ENCODE peak calls at places on chromosomes 3 and 15, in seven cellular contexts. C is endothelial cell of umbilical vein, H is HepG2, I is GM12878, O is HCT116, G is tibial nerve, Q is adrenal gland. X is an unnamed sample.

GRCh38 chr3:46948830-46949671 is 27.5 kb downstream of the CCDC12 start:
- DNase-seq in C (no peak), H (peak; percentile 72), I (no peak), O (no peak), G (no peak), Q (peak; percentile 60), X (no peak)

GRCh38 chr3:109224333-109224732 is 87.8 kb downstream of the C3orf85 start:
- DNase-seq in C (no peak), H (peak; percentile 12), I (no peak), O (peak; percentile 6), G (no peak), Q (peak; percentile 18), X (no peak)

GRCh38 chr3:186453531-186453930 is 90.6 kb downstream of the CRYGS start:
- DNase-seq in C (no peak), H (no peak), I (no peak), O (no peak), G (no peak), Q (no peak), X (no peak)

GRCh38 chr3:10709110-10709781 is 106.8 kb upstream of the SLC6A11 start:
- DNase-seq in C (no peak), H (no peak), I (no peak), O (no peak), G (no peak), Q (no peak), X (no peak)

GRCh38 chr15:36275656-36276055 is 303.8 kb upstream of the CDIN1 start:
- DNase-seq in C (no peak), H (no peak), I (no peak), O (no peak), G (no peak), Q (no peak), X (no peak)

GRCh38 chr15:62874933-62875625 is 167.5 kb upstream of the TPM1 start:
- DNase-seq in C (no peak), H (no peak), I (no peak), O (no peak), G (no peak), Q (no peak), X (no peak)

GRCh38 chr3:194621947-194622346 is 11.3 kb downstream of the TMEM44 start:
- DNase-seq in C (no peak), H (no peak), I (no peak), O (no peak), G (no peak), Q (no peak), X (no peak)

GRCh38 chr15:70480196-70480856 is 283.0 kb downstream of the UACA start:
- DNase-seq in C (no peak), H (no peak), I (no peak), O (no peak), G (no peak), Q (no peak), X (no peak)

GRCh38 chr15:70164910-70165791 is 67.4 kb upstream of the TLE3 start:
- DNase-seq in C (no peak), H (peak; percentile 25), I (no peak), O (no peak), G (no peak), Q (no peak), X (no peak)

GRCh38 chr3:42658091-42658770 is 4.7 kb downstream of the ZBTB47 start:
- DNase-seq in C (no peak), H (no peak), I (no peak), O (no peak), G (no peak), Q (no peak), X (no peak)

GRCh38 chr15:100663066-100663465 is 60.7 kb downstream of the ASB7 start:
- DNase-seq in C (no peak), H (no peak), I (no peak), O (peak; percentile 36), G (no peak), Q (no peak), X (no peak)

GRCh38 chr3:134371542-134372324 is 2.5 kb downstream of the AMOTL2 start:
- DNase-seq in C (peak; percentile 34), H (no peak), I (no peak), O (no peak), G (no peak), Q (no peak), X (no peak)

GRCh38 chr3:141547791-141548190 is 61.0 kb downstream of the RASA2 start:
- DNase-seq in C (no peak), H (no peak), I (no peak), O (no peak), G (no peak), Q (no peak), X (no peak)

GRCh38 chr3:185959609-185960517 is 22.0 kb upstream of the TRA2B start:
- DNase-seq in C (peak; percentile 7), H (peak; percentile 88), I (no peak), O (no peak), G (no peak), Q (peak; percentile 50), X (no peak)

DNA sequence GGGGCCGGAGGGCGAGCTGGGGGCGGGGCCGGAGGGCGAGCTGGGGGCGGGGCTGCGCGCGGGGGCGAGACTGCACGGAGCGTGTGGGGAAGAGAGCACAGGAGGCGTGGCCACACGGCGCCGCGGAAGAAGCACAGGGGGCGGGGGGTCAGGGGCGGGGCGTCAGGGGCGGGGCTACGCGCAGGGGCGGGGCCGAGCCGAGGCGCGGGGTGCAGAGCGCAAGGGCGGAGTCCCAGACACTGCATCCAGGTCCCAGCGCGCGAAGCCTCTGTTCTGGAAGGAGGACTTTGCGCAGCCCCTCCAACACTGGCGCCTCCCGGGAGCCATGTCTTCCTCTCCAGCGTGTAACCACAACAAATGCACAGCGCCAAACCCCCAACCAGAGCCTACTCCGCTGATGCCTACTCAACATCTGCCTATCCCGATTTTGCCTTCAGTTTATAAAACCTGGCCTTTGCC is 105.4 kb downstream of the IQSEC1 start:
- DNase-seq in C (peak; percentile 69), H (peak; percentile 88), I (no peak), O (peak; percentile 66), G (peak; percentile 76), Q (peak; percentile 92), X (peak; percentile 53)
- TF ChIP-seq POLR2A in C (no peak), H (peak; percentile 67), I (no peak), O (peak; percentile 34), G (peak; percentile 54), Q (no peak), X (no peak)

GRCh38 chr3:122797291-122797690 is 2.4 kb downstream of the SLC49A4 start:
- DNase-seq in C (no peak), H (no peak), I (no peak), O (no peak), G (no peak), Q (no peak), X (no peak)

GRCh38 chr3:122794483-122794778 is 438 bp upstream of the SLC49A4 start:
- DNase-seq in C (no peak), H (no peak), I (no peak), O (no peak), G (no peak), Q (no peak), X (no peak)

GRCh38 chr3:122794779-122795673 is at the start of gene SLC49A4:
- DNase-seq in C (peak; percentile 91), H (peak; percentile 65), I (peak; percentile 27), O (peak; percentile 46), G (peak; percentile 43), Q (peak; percentile 78), X (no peak)

GRCh38 chr3:122795674-122795969 is 753 bp downstream of the SLC49A4 start:
- DNase-seq in C (no peak), H (peak; percentile 29), I (no peak), O (no peak), G (peak; percentile 27), Q (no peak), X (no peak)

GRCh38 chr3:122793568-122794416 is at the start of gene HSPBAP1:
- DNase-seq in C (peak; percentile 96), H (peak; percentile 84), I (peak; percentile 68), O (peak; percentile 87), G (peak; percentile 97), Q (peak; percentile 90), X (no peak)
- TF ChIP-seq POLR2A in C (peak; percentile 68), H (peak; percentile 66), I (peak; percentile 83), O (peak; percentile 51), G (peak; percentile 65), Q (peak; percentile 81), X (no peak)

DNA sequence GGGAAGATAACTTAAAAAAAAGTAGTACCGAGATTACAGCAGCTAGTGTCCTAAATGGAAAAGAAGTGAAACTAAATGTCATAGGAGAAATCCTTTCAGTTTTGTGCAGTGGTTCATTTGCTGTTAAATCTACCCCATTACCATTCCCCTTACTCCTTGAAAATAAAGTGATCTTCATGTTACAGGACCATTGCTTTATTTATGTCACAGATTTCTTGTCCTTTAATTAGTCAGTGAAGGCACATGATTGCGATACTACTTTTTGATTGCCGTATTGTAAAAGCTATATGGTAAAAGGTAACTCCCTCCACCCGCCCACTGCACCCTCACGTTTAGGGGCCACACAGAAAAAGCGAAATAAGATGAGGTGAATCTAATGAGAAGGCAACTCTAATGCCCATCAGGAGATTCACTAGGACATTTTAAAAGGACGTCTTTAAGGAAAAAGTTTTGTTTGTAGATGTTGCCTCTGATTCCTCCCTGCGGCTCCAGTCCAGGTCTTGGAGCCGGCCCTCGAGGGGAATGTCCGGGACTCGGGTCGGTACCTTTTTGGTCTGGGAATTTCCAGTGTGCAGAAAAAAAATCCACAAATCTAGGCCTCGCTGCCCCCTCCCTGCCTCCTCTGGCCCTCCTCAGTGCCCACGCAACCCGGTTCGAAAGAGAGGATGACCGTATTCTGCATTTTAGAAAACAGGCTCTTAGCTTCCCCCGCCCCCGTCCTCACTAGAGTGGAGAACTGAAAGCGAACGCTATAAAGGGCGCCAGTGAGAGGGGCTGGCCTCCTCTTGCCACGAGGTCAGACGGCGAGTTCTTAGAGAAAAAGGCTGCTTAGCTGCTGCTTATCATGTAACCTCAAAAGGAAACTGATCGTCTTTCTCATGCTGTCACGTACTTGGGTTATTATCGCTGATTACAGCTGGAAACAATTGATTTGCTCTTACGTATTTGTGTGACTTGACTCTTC is 21.8 kb upstream of the NFKBIZ start:
- DNase-seq in C (peak; percentile 87), H (peak; percentile 59), I (peak; percentile 93), O (peak; percentile 52), G (peak; percentile 77), Q (peak; percentile 75), X (peak; percentile 36)
- TF ChIP-seq POLR2A in C (no peak), H (no peak), I (peak; percentile 92), O (no peak), G (peak; percentile 52), Q (peak; percentile 89), X (peak; percentile 41)

GRCh38 chr3:97970131-97970530 is 2.1 kb downstream of the RIOX2 start:
- DNase-seq in C (no peak), H (no peak), I (no peak), O (no peak), G (no peak), Q (no peak), X (no peak)

GRCh38 chr3:97969541-97969940 is 2.7 kb downstream of the RIOX2 start:
- DNase-seq in C (no peak), H (no peak), I (no peak), O (no peak), G (no peak), Q (no peak), X (no peak)

GRCh38 chr3:97970929-97971460 is 1.2 kb downstream of the RIOX2 start:
- DNase-seq in C (no peak), H (no peak), I (no peak), O (no peak), G (no peak), Q (no peak), X (no peak)

GRCh38 chr3:97972976-97973375 is 745 bp upstream of the RIOX2 start:
- DNase-seq in C (no peak), H (no peak), I (no peak), O (no peak), G (no peak), Q (no peak), X (no peak)

GRCh38 chr3:97971679-97972567 is at the start of gene RIOX2:
- DNase-seq in C (peak; percentile 62), H (peak; percentile 52), I (peak; percentile 21), O (peak; percentile 32), G (peak; percentile 40), Q (peak; percentile 74), X (peak; percentile 14)
- TF ChIP-seq POLR2A in C (peak; percentile 82), H (peak; percentile 61), I (peak; percentile 85), O (peak; percentile 77), G (peak; percentile 60), Q (peak; percentile 70), X (peak; percentile 65)

X was measured in esophagus squamous epithelium.